ENCODE peak calls at places on chromosomes 7 and 10, in nine cellular contexts. Q, O, K, C, X, U, N, L and E are unnamed samples. For H3K36me3, the result is how much of the 10 kb centered on the place peaks cover.

GRCh38 chr7:71548746-71549145 is 416.8 kb downstream of the GALNT17 start:
- DNase-seq in L (no peak), O (no peak), C (no peak), X (no peak), N (no peak), K (peak), Q (no peak), U (no peak), E (no peak)

GRCh38 chr10:10364916-10365315 is 652.8 kb upstream of the CELF2 start:
- DNase-seq in N (no peak), C (no peak), X (no peak), U (no peak), O (no peak), K (no peak), Q (no peak), L (no peak), E (no peak)

GRCh38 chr10:71836594-71836970 is 14.5 kb downstream of the PSAP start:
- DNase-seq in N (no peak), K (peak), O (no peak), U (no peak), Q (no peak), X (no peak), L (no peak), C (no peak), E (no peak)

GRCh38 chr7:26233902-26234511 is 32.5 kb downstream of the CBX3 start:
- DNase-seq in O (no peak), L (no peak), X (no peak), U (no peak), C (no peak), Q (no peak), K (no peak), N (no peak), E (no peak)

GRCh38 chr7:74183653-74184450 is 9.7 kb downstream of the EIF4H start:
- DNase-seq in L (peak), O (no peak), K (no peak), C (no peak), X (no peak), N (peak), U (no peak), Q (peak), E (peak)

GRCh38 chr10:94785211-94785610 is 22.7 kb downstream of the CYP2C19 start:
- DNase-seq in C (no peak), K (peak), U (no peak), Q (no peak), L (no peak), O (no peak), X (no peak), N (no peak), E (no peak)

GRCh38 chr7:11970132-11970531 is 138.1 kb upstream of the THSD7A start:
- DNase-seq in K (no peak), U (no peak), O (no peak), N (no peak), Q (no peak), C (no peak), X (no peak), L (no peak), E (no peak)

GRCh38 chr7:67429735-67430134 is 433.1 kb downstream of the TYW1 start:
- DNase-seq in L (no peak), U (no peak), X (no peak), Q (no peak), C (no peak), N (no peak), O (no peak), K (no peak), E (no peak)

GRCh38 chr10:132714906-132715790 is 70.8 kb downstream of the NKX6-2 start:
- DNase-seq in C (no peak), X (no peak), N (no peak), K (no peak), Q (peak), U (no peak), L (no peak), O (no peak), E (no peak)

GRCh38 chr7:40299097-40299496 is 164.3 kb downstream of the SUGCT start:
- DNase-seq in Q (no peak), C (no peak), U (no peak), L (peak), N (peak), X (peak), K (peak), O (peak), E (peak)

GRCh38 chr10:30603589-30603988 is 26.0 kb downstream of the LYZL2 start:
- DNase-seq in U (no peak), C (no peak), X (no peak), Q (no peak), L (no peak), K (no peak), O (no peak), N (no peak), E (peak)

GRCh38 chr10:86203162-86203905 is 163.3 kb downstream of the GRID1 start:
- DNase-seq in X (peak), L (peak), U (peak), C (no peak), O (peak), Q (peak), K (peak), N (peak), E (peak)

GRCh38 chr7:156780724-156781455 is 112.1 kb downstream of the LMBR1 start:
- DNase-seq in C (no peak), O (no peak), N (peak), U (no peak), Q (no peak), X (no peak), L (no peak), K (no peak), E (no peak)

GRCh38 chr10:128599538-128599937 is 473.3 kb upstream of the MKI67 start:
- DNase-seq in O (no peak), U (no peak), Q (no peak), X (no peak), N (no peak), L (no peak), C (no peak), K (no peak), E (no peak)

GRCh38 chr10:91046891-91047290 is 126.0 kb upstream of the ANKRD1 start:
- DNase-seq in Q (no peak), X (no peak), C (no peak), K (peak), O (no peak), L (no peak), N (no peak), U (no peak), E (no peak)

DNA sequence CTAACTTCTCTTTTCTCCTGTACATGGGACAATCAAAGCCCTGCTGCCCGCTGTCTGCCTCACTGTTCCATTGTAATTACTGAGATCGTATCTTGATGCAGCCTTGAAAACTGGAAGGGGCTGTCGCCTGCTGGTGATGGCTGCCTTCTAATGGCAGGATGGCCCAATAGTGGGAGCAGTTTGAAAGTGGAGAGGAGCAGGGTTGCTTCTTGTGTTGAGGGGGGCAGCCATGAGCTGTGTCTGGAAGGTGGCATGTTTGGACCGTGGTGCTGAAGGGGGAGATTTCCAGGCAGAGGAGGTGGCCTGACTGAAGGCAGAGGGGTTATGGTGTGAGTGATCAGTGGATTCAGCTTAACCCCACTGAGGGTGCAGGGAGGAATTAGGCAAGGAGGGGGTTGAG is 8.1 kb downstream of the WDFY4 start:
- DNase-seq in X (no peak), C (no peak), O (no peak), K (no peak), Q (no peak), N (no peak), U (no peak), L (no peak), E (no peak)
- H3K36me3 ChIP-seq in X (under half), C (under half), O (under half), K (under half), Q (under half), N (under half), U (under half), L (under half), E (under half)

GRCh38 chr7:43647314-43647691 is 64.4 kb downstream of the STK17A start:
- DNase-seq in U (peak), Q (peak), C (no peak), X (peak), K (peak), N (peak), L (peak), O (no peak), E (peak)

GRCh38 chr7:43650457-43651052 is 67.6 kb downstream of the STK17A start:
- DNase-seq in U (no peak), K (peak), N (peak), X (peak), C (no peak), L (peak), O (no peak), Q (no peak), E (no peak)

GRCh38 chr7:43649755-43650274 is 66.9 kb downstream of the STK17A start:
- DNase-seq in N (peak), Q (no peak), U (no peak), O (peak), C (no peak), X (peak), K (peak), L (no peak), E (no peak)

GRCh38 chr7:43647772-43648643 is 65.1 kb downstream of the STK17A start:
- DNase-seq in O (no peak), X (peak), U (no peak), L (peak), Q (no peak), N (peak), K (peak), C (peak), E (peak)

GRCh38 chr7:43648725-43649406 is 66.0 kb downstream of the STK17A start:
- DNase-seq in N (no peak), K (peak), U (no peak), C (no peak), O (peak), X (peak), Q (no peak), L (peak), E (no peak)
- H3K9ac ChIP-seq in N (no peak), K (peak), U (no peak), C (peak), O (peak), X (peak), Q (no peak), L (peak), E (no peak)

DNA sequence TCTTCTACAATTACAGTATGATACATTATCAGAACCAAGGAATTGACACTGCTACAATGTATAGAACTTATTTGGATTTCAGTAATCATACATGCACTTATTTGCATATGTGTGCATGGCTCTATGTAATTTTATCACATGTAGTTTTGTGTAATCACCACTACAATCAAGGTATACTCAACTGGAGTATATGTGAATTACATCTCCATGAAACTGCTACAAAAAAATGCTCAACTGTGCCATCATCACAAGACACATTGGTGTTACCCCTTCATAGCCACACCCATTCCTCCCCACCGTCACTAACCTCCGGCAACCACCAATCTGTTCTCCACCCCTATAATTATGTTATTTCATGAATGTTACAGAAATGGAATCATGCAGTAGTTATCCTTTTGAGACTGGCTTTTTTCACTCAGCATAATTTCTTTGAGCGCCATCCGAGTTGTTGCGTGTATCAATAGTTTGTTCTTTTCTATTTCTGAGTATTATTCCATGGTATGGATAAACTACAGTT is 11.5 kb upstream of the SMO start:
- DNase-seq in C (no peak), O (no peak), N (no peak), X (no peak), L (no peak), K (no peak), Q (no peak), U (no peak), E (no peak)
- H3K4me3 ChIP-seq in C (no peak), O (no peak), N (no peak), X (no peak), L (no peak), K (no peak), Q (no peak), U (no peak), E (no peak)

GRCh38 chr7:100665168-100665567 is 8.4 kb upstream of the GNB2 start:
- DNase-seq in N (no peak), X (no peak), U (no peak), L (no peak), O (no peak), C (no peak), Q (no peak), K (no peak), E (no peak)
- H3K36me3 ChIP-seq in N (under half), X (under half), U (under half), L (under half), O (under half), C (under half), Q (under half), K (under half), E (under half)

DNA sequence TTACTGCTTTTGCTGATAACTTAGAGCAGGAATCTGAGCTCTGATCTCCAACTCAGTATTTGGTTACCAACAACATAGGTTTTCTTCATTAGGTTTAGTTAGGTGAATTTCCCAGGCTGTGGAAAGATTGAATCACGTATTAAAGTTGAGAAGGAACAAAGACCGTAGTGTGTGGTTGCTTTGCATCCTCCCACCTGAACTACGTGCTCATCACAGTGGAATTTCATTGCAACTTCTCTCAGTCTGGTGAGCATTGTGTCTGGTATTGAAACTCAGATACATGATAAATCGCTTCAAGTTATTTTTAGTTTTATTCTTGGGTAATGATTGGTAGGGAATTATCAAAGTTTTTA is 139.4 kb upstream of the AKR1E2 start:
- DNase-seq in X (peak), N (peak), C (peak), O (no peak), L (peak), K (peak), U (no peak), Q (no peak), E (no peak)
- H3K9ac ChIP-seq in X (no peak), N (no peak), C (peak), O (no peak), L (peak), K (no peak), U (no peak), Q (no peak), E (no peak)

GRCh38 chr7:28328822-28329615 is 83.3 kb upstream of the CREB5 start:
- DNase-seq in N (no peak), C (no peak), K (no peak), X (no peak), L (no peak), Q (no peak), O (no peak), U (no peak), E (no peak)
- H3K4me3 ChIP-seq in N (no peak), C (no peak), K (no peak), X (no peak), L (no peak), Q (no peak), O (no peak), U (no peak), E (no peak)

GRCh38 chr10:92691042-92691590 is 1.4 kb downstream of the HHEX start:
- DNase-seq in N (peak), U (no peak), X (no peak), O (no peak), L (no peak), Q (peak), K (no peak), C (no peak), E (peak)
- H3K36me3 ChIP-seq in N (under half), U (under half), X (under half), O (under half), L (under half), Q (under half), K (under half), C (under half), E (under half)

DNA sequence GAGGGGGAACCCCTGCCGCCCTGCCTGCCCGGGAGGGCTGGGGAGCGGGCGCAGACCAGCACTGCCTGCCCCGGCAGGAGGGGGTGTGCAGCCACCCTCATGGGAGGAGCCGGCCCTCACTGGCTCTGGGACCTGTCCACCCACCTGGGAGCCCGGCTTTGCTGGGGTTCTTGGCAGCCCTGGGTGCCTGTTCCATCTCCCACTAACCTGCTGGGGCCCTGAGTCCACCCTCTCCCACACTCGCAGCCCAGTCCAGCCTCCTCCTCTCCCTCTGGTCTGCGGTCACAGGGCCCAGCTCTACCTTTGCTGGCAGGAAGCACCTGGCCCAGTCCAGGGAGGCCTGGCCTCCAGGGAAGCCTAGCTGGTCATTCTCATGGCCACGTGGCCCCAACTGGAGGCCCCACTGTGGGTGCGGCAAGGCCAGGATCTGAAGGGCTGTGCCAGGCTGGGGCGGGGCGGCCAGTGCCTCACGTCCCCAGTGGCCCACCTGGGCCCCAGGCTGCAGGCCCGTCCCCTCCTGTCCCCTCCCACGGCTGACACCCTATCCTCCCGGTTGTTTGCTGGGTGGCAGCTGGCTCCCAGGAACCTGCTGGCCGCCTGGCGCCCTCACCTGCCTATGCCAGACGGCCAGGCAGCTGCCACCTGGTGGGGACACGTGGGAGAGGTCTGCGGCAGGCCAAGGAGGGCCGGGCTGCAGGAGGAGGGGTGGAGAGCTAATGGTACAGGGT is at the start of gene TMEM184A:
- DNase-seq in O (peak), X (no peak), C (peak), K (no peak), L (no peak), N (peak), Q (peak), U (no peak), E (peak)
- H3K9ac ChIP-seq in O (no peak), X (peak), C (peak), K (peak), L (peak), N (peak), Q (no peak), U (no peak), E (no peak)

DNA sequence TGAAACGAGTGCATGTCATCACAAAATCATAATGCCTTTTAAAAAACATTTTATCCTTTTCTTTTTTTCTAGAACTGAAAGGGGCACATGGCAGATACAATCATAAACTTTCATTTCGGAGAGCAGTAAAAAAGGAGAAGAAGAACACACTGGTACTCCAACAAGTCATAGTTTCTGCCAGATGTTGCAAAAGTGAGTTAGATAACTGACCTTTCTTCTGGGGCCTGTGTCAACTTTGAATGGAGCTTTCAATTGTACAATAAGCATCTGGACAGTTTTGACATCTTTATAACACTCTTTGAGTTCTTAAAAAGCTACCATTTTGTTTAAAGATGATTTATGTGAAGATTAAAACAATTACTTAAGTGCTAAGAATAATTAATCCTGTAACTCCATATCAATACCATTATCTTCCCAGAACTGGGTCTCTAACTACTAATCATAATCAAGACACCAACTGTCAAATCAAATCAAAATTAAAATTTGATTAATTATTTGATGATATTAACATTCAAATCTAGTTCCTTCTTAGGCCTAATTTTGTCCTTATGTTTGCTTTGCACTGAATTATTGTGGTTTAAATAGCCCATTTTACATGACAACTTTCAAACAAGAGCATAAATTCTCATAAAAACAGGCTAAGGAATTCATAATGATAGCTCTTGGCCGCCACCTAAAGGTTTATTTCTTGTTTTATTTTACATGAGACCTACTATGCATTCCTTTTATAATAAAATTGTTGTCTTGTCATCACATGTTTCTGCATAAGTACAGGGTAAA is 19.5 kb upstream of the ITGB8 start:
- DNase-seq in C (peak), O (no peak), U (no peak), L (peak), X (peak), N (peak), Q (peak), K (peak), E (no peak)
- H3K4me3 ChIP-seq in C (no peak), O (no peak), U (no peak), L (no peak), X (no peak), N (no peak), Q (no peak), K (no peak), E (no peak)